ENCODE peak calls at places on chromosome 18, in eight cellular contexts. Z, G, E, I, Q, N, R and C are unnamed samples.

GRCh38 chr18:76847926-76848325 is 25.6 kb downstream of the ZNF236 start:
- DNase-seq in Z (peak), G (no peak), E (no peak), I (peak), Q (no peak), N (no peak), R (no peak), C (no peak)

GRCh38 chr18:39862341-39862740 is 2092.7 kb upstream of the PIK3C3 start:
- DNase-seq in Z (no peak), G (no peak), E (no peak), I (no peak), Q (no peak), N (no peak), R (no peak), C (no peak)

GRCh38 chr18:6561029-6561861 is 146.5 kb upstream of the L3MBTL4 start:
- DNase-seq in Z (peak), G (no peak), E (no peak), I (peak), Q (no peak), N (no peak), R (no peak), C (peak)

GRCh38 chr18:67805261-67805660 is 288.7 kb upstream of the DSEL start:
- DNase-seq in Z (peak), G (no peak), E (no peak), I (no peak), Q (no peak), N (no peak), R (no peak), C (no peak)

GRCh38 chr18:33699372-33699771 is 121.4 kb downstream of the ASXL3 start:
- DNase-seq in Z (no peak), G (no peak), E (no peak), I (no peak), Q (no peak), N (no peak), R (no peak), C (no peak)

GRCh38 chr18:76476665-76477561 is 18.1 kb downstream of the ZNF516 start:
- DNase-seq in Z (no peak), G (no peak), E (no peak), I (no peak), Q (peak), N (no peak), R (peak), C (peak)

GRCh38 chr18:74654637-74655036 is 57.0 kb downstream of the ZNF407 start:
- DNase-seq in Z (no peak), G (no peak), E (no peak), I (no peak), Q (peak), N (no peak), R (peak), C (no peak)

GRCh38 chr18:21599585-21600525 is 649 bp downstream of the ESCO1 start:
- DNase-seq in Z (no peak), G (peak), E (peak), I (peak), Q (peak), N (peak), R (peak), C (no peak)

GRCh38 chr18:67318651-67319050 is 197.9 kb downstream of the DSEL start:
- DNase-seq in Z (no peak), G (no peak), E (no peak), I (no peak), Q (peak), N (no peak), R (peak), C (peak)

GRCh38 chr18:48929951-48930713 is 20.6 kb downstream of the SMAD7 start:
- DNase-seq in Z (peak), G (no peak), E (no peak), I (no peak), Q (peak), N (peak), R (peak), C (peak)

GRCh38 chr18:13611058-13611615 is 115.2 kb downstream of the FAM210A start:
- DNase-seq in Z (peak), G (no peak), E (no peak), I (peak), Q (peak), N (no peak), R (peak), C (peak)

GRCh38 chr18:369224-370010 is 101.6 kb upstream of the THOC1 start:
- DNase-seq in Z (no peak), G (no peak), E (no peak), I (no peak), Q (peak), N (no peak), R (no peak), C (no peak)

GRCh38 chr18:44699571-44700261 is 19.0 kb downstream of the SETBP1 start:
- DNase-seq in Z (no peak), G (no peak), E (no peak), I (no peak), Q (no peak), N (no peak), R (no peak), C (no peak)

GRCh38 chr18:76491436-76491800 is 3.6 kb downstream of the ZNF516 start:
- DNase-seq in Z (no peak), G (peak), E (no peak), I (peak), Q (peak), N (peak), R (peak), C (peak)

GRCh38 chr18:74499633-74500032 is 3.5 kb downstream of the CNDP2 start:
- DNase-seq in Z (peak), G (peak), E (no peak), I (peak), Q (peak), N (no peak), R (no peak), C (peak)

GRCh38 chr18:13362617-13363016 is 144.1 kb downstream of the LDLRAD4 start:
- DNase-seq in Z (no peak), G (no peak), E (no peak), I (no peak), Q (no peak), N (no peak), R (no peak), C (no peak)

GRCh38 chr18:155688-156087 is 2.7 kb upstream of the USP14 start:
- DNase-seq in Z (no peak), G (no peak), E (no peak), I (no peak), Q (no peak), N (no peak), R (no peak), C (no peak)

GRCh38 chr18:44786697-44787096 is 106.0 kb downstream of the SETBP1 start:
- DNase-seq in Z (no peak), G (no peak), E (no peak), I (no peak), Q (no peak), N (no peak), R (no peak), C (no peak)

GRCh38 chr18:37176307-37176934 is 347.5 kb downstream of the KIAA1328 start:
- DNase-seq in Z (no peak), G (no peak), E (peak), I (no peak), Q (no peak), N (no peak), R (no peak), C (no peak)

GRCh38 chr18:2312440-2312839 is 258.9 kb downstream of the METTL4 start:
- DNase-seq in Z (no peak), G (no peak), E (no peak), I (no peak), Q (no peak), N (no peak), R (no peak), C (no peak)